ENCODE peak calls at places on chromosomes 11 and 22, in eight cellular contexts. S is neural progenitor cell; C is BE2C; K is transverse colon; O is CD8-positive, alpha-beta T cell; N is esophagus squamous epithelium; G is left ventricle myocardium inferior; X is prostate gland. U is an unnamed sample.

GRCh38 chr11:19742595-19743292 is 30.1 kb downstream of the NAV2 start:
- DNase-seq in O (peak), S (peak), N (no peak), C (peak), K (peak), G (peak), X (peak), U (peak)

GRCh38 chr11:122524532-122524882 is 131.0 kb upstream of the UBASH3B start:
- DNase-seq in K (no peak), X (no peak), N (no peak), C (no peak), G (no peak), O (no peak), S (peak), U (no peak)

GRCh38 chr22:23149743-23150238 is 4.5 kb downstream of the RAB36 start:
- DNase-seq in O (no peak), X (no peak), G (no peak), C (no peak), S (no peak), K (no peak), N (no peak), U (peak)

GRCh38 chr11:86176165-86176884 is 68.2 kb upstream of the EED start:
- DNase-seq in N (no peak), K (no peak), O (no peak), C (no peak), S (no peak), G (no peak), X (no peak), U (no peak)

GRCh38 chr11:10680956-10681487 is 12.5 kb downstream of the IRAG1 start:
- DNase-seq in K (no peak), S (no peak), C (no peak), G (no peak), O (no peak), X (no peak), N (no peak), U (no peak)

GRCh38 chr11:9704620-9705019 is 40.7 kb downstream of the SWAP70 start:
- DNase-seq in K (no peak), S (no peak), X (no peak), O (no peak), C (no peak), G (no peak), N (no peak), U (no peak)

GRCh38 chr11:43917851-43918250 is 24.6 kb upstream of the C11orf96 start:
- DNase-seq in N (no peak), O (no peak), S (no peak), X (no peak), G (no peak), C (no peak), K (no peak), U (no peak)

GRCh38 chr22:48952256-48953102 is 875.2 kb downstream of the BRD1 start:
- DNase-seq in N (no peak), O (no peak), G (no peak), X (peak), C (no peak), S (no peak), K (no peak), U (peak)

GRCh38 chr11:48013269-48013901 is 33.0 kb downstream of the PTPRJ start:
- DNase-seq in K (peak), O (peak), N (no peak), X (peak), S (no peak), G (peak), C (no peak), U (no peak)

GRCh38 chr11:73053964-73054363 is 88.2 kb downstream of the FCHSD2 start:
- DNase-seq in N (no peak), G (no peak), S (no peak), O (no peak), C (no peak), K (no peak), X (no peak), U (no peak)

GRCh38 chr22:25334091-25334490 is 114.7 kb downstream of the CRYBB2 start:
- DNase-seq in C (peak), K (peak), O (peak), S (peak), N (no peak), X (peak), G (peak), U (no peak)

GRCh38 chr22:36331912-36332622 is 55.7 kb downstream of the MYH9 start:
- DNase-seq in C (peak), O (peak), G (peak), N (no peak), X (peak), K (peak), S (no peak), U (no peak)

GRCh38 chr11:92224394-92225205 is at the start of gene FAT3:
- DNase-seq in S (peak), K (no peak), G (no peak), X (no peak), N (no peak), O (no peak), C (peak), U (no peak)

GRCh38 chr22:41917906-41918791 is 3.3 kb upstream of the SHISA8 start:
- DNase-seq in N (no peak), K (peak), O (no peak), X (no peak), S (no peak), C (peak), G (peak), U (no peak)

GRCh38 chr11:133815636-133816035 is 29.7 kb downstream of the SPATA19 start:
- DNase-seq in G (no peak), X (no peak), O (no peak), K (no peak), N (no peak), S (no peak), C (no peak), U (no peak)

GRCh38 chr11:14189874-14190273 is 169.1 kb downstream of the RRAS2 start:
- DNase-seq in C (no peak), G (peak), K (peak), N (no peak), X (no peak), O (no peak), S (no peak), U (peak)

GRCh38 chr11:74479340-74480123 is 12.2 kb upstream of the KCNE3 start:
- DNase-seq in G (no peak), S (no peak), X (no peak), O (no peak), K (no peak), N (no peak), C (no peak), U (no peak)
- TF ChIP-seq CTCF in G (no peak), S (no peak), X (no peak), O (no peak), K (no peak), N (no peak), C (no peak), U (no peak)

GRCh38 chr11:45852712-45853101 is 5.4 kb downstream of the CRY2 start:
- DNase-seq in C (no peak), N (no peak), S (no peak), K (no peak), O (no peak), X (no peak), G (peak), U (no peak)
- TF ChIP-seq CTCF in C (no peak), N (no peak), S (no peak), K (no peak), O (no peak), X (no peak), G (no peak), U (no peak)

GRCh38 chr11:77038825-77039326 is 4.7 kb downstream of the B3GNT6 start:
- DNase-seq in K (no peak), O (no peak), C (no peak), G (no peak), N (no peak), X (no peak), S (no peak), U (no peak)

GRCh38 chr11:77040401-77040777 is 6.2 kb downstream of the B3GNT6 start:
- DNase-seq in K (no peak), G (no peak), S (no peak), C (no peak), X (no peak), O (no peak), N (no peak), U (no peak)

GRCh38 chr11:77038029-77038824 is 4.0 kb downstream of the B3GNT6 start:
- DNase-seq in N (no peak), G (no peak), K (no peak), O (no peak), C (no peak), X (no peak), S (no peak), U (no peak)

GRCh38 chr11:77040889-77041288 is 6.7 kb downstream of the B3GNT6 start:
- DNase-seq in O (no peak), N (no peak), C (no peak), G (no peak), X (no peak), S (no peak), K (no peak), U (peak)

DNA sequence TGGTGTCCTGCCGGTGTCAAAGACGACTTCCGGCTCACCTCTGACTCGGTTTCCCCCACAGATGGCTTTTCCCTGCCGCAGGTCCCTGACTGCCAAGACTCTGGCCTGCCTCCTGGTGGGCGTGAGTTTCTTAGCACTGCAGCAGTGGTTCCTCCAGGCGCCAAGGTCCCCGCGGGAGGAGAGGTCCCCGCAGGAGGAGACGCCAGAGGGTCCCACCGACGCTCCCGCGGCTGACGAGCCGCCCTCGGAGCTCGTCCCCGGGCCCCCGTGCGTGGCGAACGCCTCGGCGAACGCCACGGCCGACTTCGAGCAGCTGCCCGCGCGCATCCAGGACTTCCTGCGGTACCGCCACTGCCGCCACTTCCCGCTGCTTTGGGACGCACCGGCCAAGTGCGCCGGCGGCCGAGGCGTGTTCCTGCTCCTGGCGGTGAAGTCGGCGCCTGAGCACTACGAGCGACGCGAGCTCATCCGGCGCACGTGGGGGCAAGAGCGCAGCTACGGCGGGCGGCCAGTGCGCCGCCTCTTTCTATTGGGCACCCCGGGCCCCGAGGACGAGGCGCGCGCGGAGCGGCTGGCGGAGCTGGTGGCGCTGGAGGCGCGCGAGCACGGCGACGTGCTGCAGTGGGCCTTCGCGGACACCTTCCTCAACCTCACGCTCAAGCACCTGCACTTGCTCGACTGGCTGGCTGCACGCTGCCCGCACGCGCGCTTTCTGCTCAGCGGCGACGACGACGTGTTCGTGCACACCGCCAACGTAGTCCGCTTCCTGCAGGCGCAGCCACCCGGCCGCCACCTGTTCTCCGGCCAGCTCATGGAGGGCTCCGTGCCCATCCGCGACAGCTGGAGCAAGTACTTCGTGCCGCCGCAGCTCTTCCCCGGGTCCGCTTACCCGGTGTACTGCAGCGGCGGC is 5.5 kb downstream of the B3GNT6 start:
- DNase-seq in O (no peak), X (no peak), G (no peak), C (peak), K (peak), S (peak), N (no peak), U (peak)
- TF ChIP-seq CTCF in O (no peak), X (peak), G (peak), C (peak), K (peak), S (peak), N (peak), U (no peak)

DNA sequence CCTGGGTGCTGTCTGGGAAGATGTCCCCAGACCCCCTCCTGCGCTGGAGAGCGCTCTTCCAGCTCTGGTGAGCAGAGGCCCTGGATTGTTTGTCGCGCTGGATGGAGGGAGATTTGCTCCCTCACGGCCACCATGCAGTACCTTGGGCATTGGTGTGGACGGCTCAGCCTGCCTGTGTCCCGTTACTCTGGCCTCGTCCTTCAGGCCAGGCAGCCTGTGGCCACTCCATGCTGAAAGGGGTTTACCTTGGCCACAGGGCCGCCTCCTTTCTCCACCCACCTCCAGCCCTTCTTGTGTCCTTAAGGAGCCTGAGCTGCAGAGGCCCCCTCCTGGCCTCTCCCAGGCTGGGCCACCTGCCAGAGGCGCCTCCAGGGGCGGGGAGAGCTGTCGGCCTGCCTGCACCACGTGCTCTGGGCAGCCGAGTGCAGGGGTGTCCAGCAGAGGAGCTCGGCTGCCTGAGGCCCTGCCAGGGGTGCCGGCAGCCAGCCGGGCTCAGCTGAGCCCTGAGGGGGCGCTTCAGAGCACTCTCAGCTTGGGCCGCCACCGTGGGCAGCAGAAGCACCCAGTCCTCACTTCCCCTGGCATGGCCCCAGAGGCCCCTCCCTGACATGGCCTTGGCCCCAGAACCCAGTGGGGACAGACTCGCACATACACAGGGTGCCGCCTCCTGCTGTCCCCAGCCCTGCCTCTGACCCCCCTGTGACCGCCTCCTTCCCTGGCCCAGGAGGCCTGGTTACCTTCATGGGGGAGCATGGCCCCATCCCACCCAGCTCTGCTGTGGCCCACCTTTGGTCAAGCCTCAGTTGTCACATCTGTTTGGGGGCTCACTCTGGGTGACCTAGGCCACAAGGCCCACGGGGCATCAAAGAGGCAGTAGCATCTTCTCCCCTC is 3.4 kb downstream of the CCND1 start:
- DNase-seq in K (peak), G (peak), O (no peak), S (no peak), N (no peak), X (peak), C (peak), U (no peak)
- TF ChIP-seq CTCF in K (peak), G (peak), O (no peak), S (no peak), N (no peak), X (peak), C (peak), U (no peak)

GRCh38 chr22:17549655-17550054 is 13.6 kb upstream of the SLC25A18 start:
- DNase-seq in S (no peak), G (no peak), K (no peak), N (no peak), O (no peak), C (no peak), X (no peak), U (no peak)
- TF ChIP-seq CTCF in S (no peak), G (no peak), K (no peak), N (no peak), O (no peak), C (no peak), X (no peak), U (no peak)

DNA sequence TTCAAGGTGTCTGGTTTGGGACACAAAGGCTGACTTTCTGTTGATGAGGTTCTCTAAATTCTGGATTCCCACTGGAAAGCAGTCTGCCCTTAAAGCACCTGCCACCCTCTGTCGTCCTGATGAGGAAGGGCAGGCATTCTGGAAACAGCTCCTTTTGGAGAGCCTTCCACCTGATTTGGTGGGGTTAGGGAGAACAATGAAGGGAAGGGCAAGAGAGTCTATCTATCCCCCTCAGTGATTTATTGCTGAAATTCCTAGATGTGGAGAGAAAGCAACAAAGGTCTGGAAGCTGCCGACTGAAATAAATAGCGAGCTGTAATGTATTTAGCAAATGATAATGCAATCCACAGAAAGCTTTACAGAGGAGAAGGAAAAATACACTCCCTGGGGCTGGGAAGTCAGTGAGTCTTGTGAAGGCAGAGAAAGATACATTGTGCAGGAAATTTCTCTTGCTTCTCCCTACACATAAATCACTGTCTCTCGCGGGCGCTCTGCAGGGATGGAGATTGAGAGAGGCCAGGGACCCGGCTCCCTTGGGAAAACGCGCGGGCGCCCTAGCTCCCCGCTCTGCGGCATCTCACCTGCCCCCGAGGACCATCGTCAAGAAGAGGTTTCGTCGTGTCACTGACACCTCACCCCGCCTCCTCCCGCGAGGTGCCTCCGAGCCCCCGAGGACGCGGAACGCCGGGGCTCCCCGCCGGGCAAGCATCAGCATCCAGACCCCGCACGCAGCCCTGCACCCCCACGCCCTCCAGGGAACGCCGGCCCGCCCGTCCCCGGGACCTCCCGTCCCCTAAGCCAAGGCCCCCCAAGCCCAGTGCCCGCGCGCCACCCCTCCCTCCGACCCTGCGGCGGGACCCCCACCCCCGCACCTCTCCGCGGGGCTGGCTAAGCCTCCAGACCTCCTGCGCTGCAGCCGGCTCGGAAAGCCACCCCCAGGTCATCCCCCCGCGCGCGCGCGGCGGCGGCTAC is 673 bp downstream of the CDON start:
- DNase-seq in N (no peak), G (peak), X (peak), O (no peak), S (peak), C (peak), K (peak), U (peak)
- TF ChIP-seq CTCF in N (peak), G (peak), X (peak), O (no peak), S (peak), C (peak), K (peak), U (no peak)

GRCh38 chr11:36890280-36890679 is 292.2 kb upstream of the RAG2 start:
- DNase-seq in G (no peak), X (no peak), O (no peak), K (no peak), N (no peak), C (no peak), S (no peak), U (no peak)
- TF ChIP-seq CTCF in G (no peak), X (no peak), O (no peak), K (no peak), N (no peak), C (no peak), S (no peak), U (no peak)

U was measured in suprapubic skin.